ENCODE peak calls at places on chromosome 12, in ten cellular contexts. A is sigmoid colon, D is stomach, Y is A549, B is suprapubic skin, T is tibial nerve, U is uterus, P is body of pancreas, J is breast epithelium, X is lower leg skin. H is an unnamed sample.

GRCh38 chr12:78645956-78646355 is 218.6 kb upstream of the SYT1 start:
- DNase-seq in J (no peak), D (no peak), X (no peak), Y (no peak), U (no peak), A (no peak), T (no peak), P (no peak), B (no peak), H (no peak)

GRCh38 chr12:57889541-57889989 is 43.0 kb upstream of the CTDSP2 start:
- DNase-seq in P (peak), T (peak), Y (no peak), X (peak), J (no peak), D (no peak), B (peak), A (peak), U (peak), H (peak)

GRCh38 chr12:26721800-26722199 is 111.2 kb downstream of the ITPR2 start:
- DNase-seq in B (no peak), X (no peak), A (no peak), Y (no peak), J (no peak), T (no peak), D (no peak), P (no peak), U (no peak), H (no peak)

GRCh38 chr12:19125325-19125724 is 4.2 kb upstream of the PLEKHA5 start:
- DNase-seq in B (no peak), T (no peak), U (no peak), A (no peak), Y (no peak), P (no peak), X (no peak), J (no peak), D (no peak), H (no peak)

GRCh38 chr12:80218925-80219714 is 119.8 kb downstream of the OTOGL start:
- DNase-seq in P (no peak), Y (no peak), U (no peak), D (no peak), T (no peak), J (no peak), B (no peak), A (no peak), X (no peak), H (no peak)

GRCh38 chr12:6925543-6926279 is 2.0 kb upstream of the ATN1 start:
- DNase-seq in X (peak), T (peak), A (peak), Y (peak), J (peak), B (no peak), U (peak), D (peak), P (peak), H (peak)

GRCh38 chr12:1205512-1206060 is 214.6 kb downstream of the ERC1 start:
- DNase-seq in T (no peak), A (no peak), B (no peak), U (no peak), Y (no peak), D (no peak), X (no peak), J (no peak), P (no peak), H (no peak)

GRCh38 chr12:92735131-92735721 is 32.4 kb downstream of the PLEKHG7 start:
- DNase-seq in X (no peak), A (no peak), Y (peak), J (no peak), T (no peak), D (no peak), B (no peak), U (no peak), P (no peak), H (no peak)

GRCh38 chr12:89353823-89354629 is 1.7 kb upstream of the DUSP6 start:
- DNase-seq in P (peak), D (peak), Y (peak), B (peak), X (peak), A (peak), J (peak), T (peak), U (peak), H (peak)

GRCh38 chr12:92566448-92567040 is 136.2 kb upstream of the PLEKHG7 start:
- DNase-seq in P (no peak), B (no peak), U (no peak), D (no peak), X (no peak), J (no peak), T (no peak), A (no peak), Y (no peak), H (no peak)

GRCh38 chr12:125773033-125773432 is 707.8 kb downstream of the AACS start:
- DNase-seq in P (no peak), D (no peak), J (no peak), B (no peak), X (no peak), U (no peak), Y (peak), A (peak), T (peak), H (no peak)

GRCh38 chr12:49369723-49370145 is 2.5 kb downstream of the SPATS2 start:
- DNase-seq in X (no peak), D (peak), P (peak), A (no peak), U (peak), T (peak), B (no peak), J (no peak), Y (peak), H (peak)

GRCh38 chr12:30200864-30201263 is 417.1 kb upstream of the TMTC1 start:
- DNase-seq in J (no peak), Y (no peak), P (peak), X (no peak), T (no peak), B (no peak), D (peak), U (no peak), A (no peak), H (no peak)

GRCh38 chr12:69986109-69986508 is 161.1 kb downstream of the MYRFL start:
- DNase-seq in T (no peak), D (no peak), U (no peak), A (no peak), P (no peak), X (no peak), Y (no peak), J (no peak), B (no peak), H (no peak)

GRCh38 chr12:112705037-112705632 is 86.4 kb upstream of the RPH3A start:
- DNase-seq in X (no peak), A (no peak), P (no peak), D (no peak), T (no peak), B (no peak), U (no peak), Y (peak), J (no peak), H (no peak)

GRCh38 chr12:76032043-76032981 is 736 bp upstream of the PHLDA1 start:
- DNase-seq in U (no peak), Y (peak), T (peak), B (no peak), P (peak), J (peak), D (peak), A (peak), X (peak), H (peak)

GRCh38 chr12:79370021-79370420 is 320.7 kb downstream of the PAWR start:
- DNase-seq in D (no peak), T (no peak), Y (no peak), U (no peak), B (no peak), A (no peak), J (no peak), X (no peak), P (no peak), H (no peak)

GRCh38 chr12:105911966-105912365 is 226.8 kb downstream of the NUAK1 start:
- DNase-seq in J (no peak), X (no peak), U (no peak), A (no peak), D (no peak), Y (no peak), P (no peak), T (no peak), B (no peak), H (no peak)

GRCh38 chr12:57864811-57865751 is 18.6 kb upstream of the CTDSP2 start:
- DNase-seq in T (peak), J (peak), Y (peak), X (peak), A (peak), U (peak), D (peak), P (peak), B (peak), H (peak)

GRCh38 chr12:49796606-49797451 is 31.4 kb downstream of the NCKAP5L start:
- DNase-seq in P (no peak), A (peak), B (no peak), D (no peak), Y (no peak), T (no peak), X (no peak), J (no peak), U (no peak), H (no peak)

GRCh38 chr12:61412209-61412608 is 848.0 kb upstream of the USP15 start:
- DNase-seq in B (no peak), J (no peak), D (no peak), P (no peak), T (no peak), A (no peak), X (no peak), Y (no peak), U (no peak), H (no peak)

GRCh38 chr12:39606712-39607423 is 12.7 kb downstream of the ABCD2 start:
- DNase-seq in A (no peak), X (no peak), D (no peak), J (no peak), U (no peak), P (no peak), Y (no peak), B (no peak), T (no peak), H (no peak)

GRCh38 chr12:11555743-11556625 is 93.5 kb upstream of the ETV6 start:
- DNase-seq in Y (no peak), D (peak), X (no peak), U (no peak), A (peak), P (peak), B (no peak), T (no peak), J (no peak), H (peak)

GRCh38 chr12:94282675-94283074 is 134.3 kb downstream of the PLXNC1 start:
- DNase-seq in A (no peak), J (no peak), T (no peak), P (no peak), Y (no peak), D (peak), U (no peak), B (no peak), X (no peak), H (peak)

GRCh38 chr12:54432815-54433164 is 13.7 kb upstream of the ITGA5 start:
- DNase-seq in U (no peak), A (no peak), P (no peak), B (no peak), Y (no peak), T (no peak), J (no peak), D (no peak), X (no peak), H (no peak)

GRCh38 chr12:113403435-113404415 is at the start of gene SDS:
- DNase-seq in Y (no peak), X (no peak), T (peak), A (no peak), D (peak), U (no peak), J (no peak), B (no peak), P (peak), H (peak)

GRCh38 chr12:106187155-106187789 is 48.5 kb upstream of the NUAK1 start:
- DNase-seq in J (no peak), T (no peak), X (no peak), A (no peak), B (no peak), P (no peak), Y (no peak), U (no peak), D (no peak), H (no peak)

GRCh38 chr12:27491226-27491625 is 32.8 kb upstream of the PPFIBP1 start:
- DNase-seq in A (no peak), T (no peak), P (no peak), X (no peak), B (no peak), J (no peak), U (no peak), Y (no peak), D (no peak), H (no peak)

GRCh38 chr12:120497524-120498150 is 1.7 kb downstream of the DYNLL1 start:
- DNase-seq in D (no peak), Y (no peak), U (no peak), P (no peak), B (no peak), X (no peak), J (peak), A (no peak), T (no peak), H (no peak)

GRCh38 chr12:120496353-120497340 is 734 bp downstream of the DYNLL1 start:
- DNase-seq in Y (peak), X (peak), A (peak), P (peak), U (peak), T (peak), J (peak), B (peak), D (peak), H (peak)

GRCh38 chr12:120495723-120496352 is at the start of gene DYNLL1:
- DNase-seq in D (peak), U (peak), P (peak), B (peak), A (peak), Y (peak), T (peak), X (peak), J (peak), H (peak)

GRCh38 chr12:120500577-120500976 is 4.7 kb downstream of the DYNLL1 start:
- DNase-seq in J (no peak), U (no peak), A (no peak), X (no peak), Y (no peak), T (no peak), B (no peak), D (no peak), P (no peak), H (no peak)

GRCh38 chr12:120498870-120499515 is 3.1 kb downstream of the DYNLL1 start:
- DNase-seq in D (no peak), T (no peak), A (no peak), J (no peak), Y (no peak), U (no peak), X (no peak), P (no peak), B (no peak), H (no peak)
- TF ChIP-seq POLR2A in D (no peak), T (no peak), A (no peak), J (no peak), Y (no peak), U (no peak), X (no peak), P (no peak), B (no peak), H (no peak)

GRCh38 chr12:31958601-31959000 is 614 bp upstream of the RESF1 start:
- DNase-seq in U (no peak), T (no peak), J (no peak), D (no peak), X (no peak), P (no peak), Y (peak), A (no peak), B (no peak), H (no peak)

GRCh38 chr12:31961137-31961536 is 1.9 kb downstream of the RESF1 start:
- DNase-seq in U (no peak), T (no peak), B (no peak), X (no peak), P (no peak), A (no peak), J (no peak), D (no peak), Y (no peak), H (no peak)

GRCh38 chr12:31962076-31962475 is 2.9 kb downstream of the RESF1 start:
- DNase-seq in Y (no peak), A (no peak), J (no peak), B (no peak), U (no peak), P (no peak), D (no peak), T (no peak), X (no peak), H (peak)

GRCh38 chr12:31959701-31960391 is 631 bp downstream of the RESF1 start:
- DNase-seq in B (peak), A (peak), D (peak), P (peak), J (peak), X (peak), U (peak), T (peak), Y (peak), H (peak)

DNA sequence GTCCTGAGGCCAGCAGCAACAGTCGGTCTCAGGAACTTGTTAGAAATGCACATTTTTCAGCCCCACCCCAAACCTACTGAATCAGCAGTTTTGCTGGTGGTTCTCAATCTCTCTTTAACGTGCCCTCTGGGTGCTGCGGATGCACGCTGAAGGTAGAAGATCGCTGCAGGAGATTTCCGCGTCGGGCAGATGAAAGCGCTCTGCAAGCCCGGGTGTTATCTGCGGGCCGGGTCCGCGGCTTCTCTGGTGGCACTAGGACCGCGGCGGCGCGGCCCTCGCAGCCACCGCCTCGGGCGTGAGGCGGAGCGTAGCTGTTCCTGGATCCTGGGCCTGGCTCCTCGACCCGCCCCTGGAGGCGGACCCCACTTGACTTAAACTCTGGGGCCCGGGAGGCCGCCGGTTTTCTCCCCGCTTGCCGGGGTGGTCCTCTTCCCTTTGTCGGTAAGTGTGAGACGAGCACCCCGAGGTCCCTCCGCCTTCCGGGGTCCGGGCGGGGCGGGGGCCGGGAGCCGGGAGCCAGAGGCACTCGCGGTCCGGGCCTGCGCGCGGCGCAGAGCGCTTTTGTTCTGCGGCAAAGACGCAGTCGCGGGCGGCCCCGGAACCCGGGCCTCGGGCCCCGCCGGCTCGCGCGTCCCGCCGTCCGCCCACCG is at the start of gene RESF1:
- DNase-seq in A (peak), Y (peak), P (peak), U (peak), J (peak), T (peak), D (peak), B (peak), X (peak), H (peak)
- TF ChIP-seq POLR2A in A (peak), Y (peak), P (peak), U (peak), J (peak), T (peak), D (no peak), B (peak), X (no peak), H (peak)

GRCh38 chr12:56162468-56163290 is 4.5 kb downstream of the MYL6 start:
- DNase-seq in X (no peak), J (no peak), D (no peak), A (no peak), B (no peak), P (no peak), U (no peak), Y (no peak), T (no peak), H (no peak)

GRCh38 chr12:56163533-56164344 is 5.6 kb downstream of the MYL6 start:
- DNase-seq in U (no peak), T (no peak), J (no peak), A (no peak), Y (no peak), D (no peak), P (no peak), B (no peak), X (no peak), H (no peak)

GRCh38 chr12:56161677-56162351 is 3.7 kb downstream of the MYL6 start:
- DNase-seq in P (no peak), A (peak), T (no peak), Y (no peak), D (no peak), J (no peak), X (no peak), B (no peak), U (no peak), H (no peak)

GRCh38 chr12:56164345-56164729 is 6.2 kb downstream of the MYL6 start:
- DNase-seq in D (no peak), U (no peak), J (no peak), X (peak), B (no peak), A (no peak), P (no peak), T (no peak), Y (no peak), H (peak)

DNA sequence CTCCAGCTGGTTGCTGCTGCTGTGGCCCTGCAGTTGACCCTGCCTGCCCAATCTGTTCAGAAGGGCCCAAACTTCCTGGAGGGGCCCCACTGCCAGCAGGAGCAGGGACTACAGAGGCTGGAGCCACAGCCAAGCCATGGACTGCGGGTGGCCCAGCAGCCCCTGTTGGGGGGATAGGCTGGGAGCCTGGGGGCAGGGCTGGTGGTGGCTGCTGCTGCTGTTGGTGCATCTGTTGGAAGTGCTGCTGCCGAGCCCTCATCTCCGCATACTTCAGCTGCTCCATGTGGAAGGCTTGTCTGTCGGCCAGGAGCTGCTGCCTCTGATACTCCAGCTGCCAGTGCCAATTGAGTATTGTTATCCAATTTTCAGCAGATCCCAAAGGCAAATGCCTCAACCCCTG is 7.2 kb downstream of the MYL6 start:
- DNase-seq in D (no peak), Y (no peak), T (no peak), A (no peak), U (no peak), J (no peak), B (no peak), P (no peak), X (peak), H (no peak)
- TF ChIP-seq POLR2A in D (no peak), Y (no peak), T (no peak), A (no peak), U (no peak), J (no peak), B (no peak), P (no peak), X (no peak), H (no peak)

GRCh38 chr12:124297856-124298255 is 3.0 kb downstream of the RFLNA start:
- DNase-seq in P (no peak), D (no peak), A (no peak), U (no peak), T (no peak), J (no peak), B (no peak), Y (no peak), X (no peak), H (no peak)

GRCh38 chr12:124296916-124297351 is 2.0 kb downstream of the RFLNA start:
- DNase-seq in Y (no peak), T (no peak), U (no peak), P (no peak), A (no peak), J (peak), D (no peak), X (no peak), B (no peak), H (no peak)

GRCh38 chr12:124297389-124297788 is 2.5 kb downstream of the RFLNA start:
- DNase-seq in X (no peak), Y (no peak), U (no peak), J (no peak), B (no peak), T (no peak), D (no peak), A (no peak), P (no peak), H (no peak)

GRCh38 chr12:124295431-124296058 is 652 bp downstream of the RFLNA start:
- DNase-seq in A (no peak), D (no peak), T (no peak), B (no peak), U (no peak), P (no peak), Y (no peak), J (no peak), X (no peak), H (no peak)

GRCh38 chr12:124296295-124296915 is 1.5 kb downstream of the RFLNA start:
- DNase-seq in J (no peak), B (no peak), U (no peak), Y (no peak), T (no peak), A (no peak), X (no peak), D (no peak), P (no peak), H (no peak)
- TF ChIP-seq POLR2A in J (no peak), B (no peak), U (no peak), Y (no peak), T (no peak), A (peak), X (no peak), D (no peak), P (no peak), H (no peak)

DNA sequence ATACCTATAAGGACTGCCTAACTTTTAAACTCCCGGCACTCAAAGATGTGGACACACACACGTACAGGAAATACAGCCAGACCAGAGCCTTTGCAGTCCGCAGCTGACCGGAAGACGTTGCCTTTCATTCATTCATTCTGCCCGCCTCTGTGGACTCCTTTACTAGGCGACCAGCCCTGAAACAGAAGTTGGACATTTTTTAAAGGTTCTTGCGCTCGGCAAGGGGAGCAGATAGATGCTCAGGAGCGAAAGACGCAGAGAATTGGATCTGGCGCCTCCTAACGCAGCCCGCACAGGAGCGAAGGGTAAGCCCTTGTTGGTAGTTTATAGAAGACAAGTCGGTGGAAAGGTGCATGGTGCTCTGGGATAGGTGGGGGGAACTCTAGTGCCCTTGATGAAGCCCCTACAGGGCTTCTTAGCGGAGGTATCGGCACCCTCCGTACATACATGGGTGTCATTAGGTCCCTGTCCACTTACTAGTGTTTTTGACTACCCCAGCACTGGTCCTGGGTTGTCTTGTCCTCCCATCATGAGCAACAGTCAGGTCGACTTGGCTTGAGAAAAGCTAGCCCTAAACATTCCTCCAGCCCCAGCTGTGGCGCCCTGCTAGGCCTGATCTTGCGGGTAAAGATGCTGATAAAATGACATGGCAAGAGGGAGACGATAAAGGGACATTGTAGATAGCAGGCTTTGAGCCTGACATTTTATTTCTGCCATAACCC is at the start of gene KDM2B:
- DNase-seq in D (peak), P (no peak), T (peak), U (peak), B (no peak), J (no peak), X (no peak), A (peak), Y (no peak), H (peak)
- TF ChIP-seq POLR2A in D (no peak), P (no peak), T (no peak), U (no peak), B (no peak), J (no peak), X (no peak), A (no peak), Y (no peak), H (no peak)